ENCODE peak calls at places on chromosomes 3 and 15, in seven cellular contexts. X is glutamatergic neuron; M is iris pigment epithelial cell; Y is stimulated activated CD4-positive, alpha-beta T cell treated with anti-CD3 and anti-CD28 coated beads, Interleukin-1b, Interleukin-23, amount 100 ng/mL, for 4 hours; R is stimulated activated CD8-positive, alpha-beta memory T cell treated with anti-CD3 and anti-CD28 coated beads, Interleukin-7, amount 100 ng/mL, for 48 hours; H is EH; Z is cardiac muscle cell. T is an unnamed sample.

GRCh38 chr3:31224936-31225335 is 307.8 kb upstream of the STT3B start:
- DNase-seq in X (no peak), M (no peak), Y (no peak), R (no peak), H (no peak), Z (no peak), T (no peak)

GRCh38 chr3:77407454-77407853 is 367.6 kb downstream of the ROBO2 start:
- DNase-seq in X (no peak), M (no peak), Y (no peak), R (no peak), H (no peak), Z (no peak), T (no peak)

GRCh38 chr3:24229468-24230263 is 265.0 kb downstream of the THRB start:
- DNase-seq in X (no peak), M (no peak), Y (no peak), R (no peak), H (no peak), Z (no peak), T (no peak)

GRCh38 chr3:98650966-98651765 is 57.8 kb upstream of the CPOX start:
- DNase-seq in X (no peak), M (no peak), Y (no peak), R (no peak), H (no peak), Z (no peak), T (no peak)

GRCh38 chr15:71811036-71811736 is 832 bp downstream of the NR2E3 start:
- DNase-seq in X (no peak), M (no peak), Y (no peak), R (no peak), H (peak), Z (no peak), T (no peak)

GRCh38 chr3:186828340-186828739 is 14.2 kb upstream of the ADIPOQ start:
- DNase-seq in X (no peak), M (no peak), Y (no peak), R (no peak), H (no peak), Z (no peak), T (no peak)

GRCh38 chr15:71515375-71516186 is 294.8 kb upstream of the NR2E3 start:
- DNase-seq in X (no peak), M (no peak), Y (no peak), R (no peak), H (peak), Z (no peak), T (peak)

GRCh38 chr3:99869621-99870020 is 52.0 kb downstream of the CMSS1 start:
- DNase-seq in X (no peak), M (peak), Y (no peak), R (no peak), H (no peak), Z (no peak), T (no peak)

GRCh38 chr3:130429069-130430023 is 83.9 kb downstream of the COL6A5 start:
- DNase-seq in X (no peak), M (no peak), Y (no peak), R (no peak), H (no peak), Z (no peak), T (no peak)

GRCh38 chr15:75452968-75453702 is 1.6 kb upstream of the SIN3A start:
- DNase-seq in X (peak), M (peak), Y (peak), R (peak), H (peak), Z (peak), T (no peak)

GRCh38 chr3:20186600-20187004 is 596 bp upstream of the SGO1 start:
- DNase-seq in X (no peak), M (no peak), Y (no peak), R (no peak), H (no peak), Z (no peak), T (peak)

GRCh38 chr15:70765504-70766281 is 2.3 kb upstream of the UACA start:
- DNase-seq in X (no peak), M (peak), Y (no peak), R (no peak), H (peak), Z (no peak), T (no peak)

GRCh38 chr3:140147965-140148490 is 213.0 kb downstream of the CLSTN2 start:
- DNase-seq in X (no peak), M (no peak), Y (no peak), R (no peak), H (no peak), Z (no peak), T (no peak)

GRCh38 chr15:46644493-46645481 is 1010.0 kb downstream of the SQOR start:
- DNase-seq in X (no peak), M (no peak), Y (no peak), R (no peak), H (no peak), Z (no peak), T (no peak)

GRCh38 chr3:24624938-24625681 is 130.5 kb upstream of the THRB start:
- DNase-seq in X (no peak), M (no peak), Y (no peak), R (no peak), H (no peak), Z (no peak), T (no peak)

GRCh38 chr15:101047301-101047781 is 128.2 kb downstream of the LRRK1 start:
- DNase-seq in X (peak), M (no peak), Y (no peak), R (no peak), H (no peak), Z (no peak), T (no peak)

GRCh38 chr3:56122911-56123310 is 345.4 kb downstream of the ERC2 start:
- DNase-seq in X (no peak), M (no peak), Y (no peak), R (no peak), H (no peak), Z (no peak), T (no peak)

GRCh38 chr3:11529281-11529680 is 114.4 kb downstream of the VGLL4 start:
- DNase-seq in X (no peak), M (peak), Y (no peak), R (no peak), H (peak), Z (no peak), T (no peak)

GRCh38 chr3:132290833-132291232 is 26.4 kb upstream of the ACP3 start:
- DNase-seq in X (no peak), M (peak), Y (no peak), R (no peak), H (peak), Z (peak), T (no peak)

GRCh38 chr3:191500892-191501291 is 39.9 kb downstream of the PYDC2 start:
- DNase-seq in X (no peak), M (no peak), Y (no peak), R (no peak), H (no peak), Z (no peak), T (no peak)

GRCh38 chr3:127816783-127817182 is 5.5 kb downstream of the MGLL start:
- DNase-seq in X (no peak), M (no peak), Y (no peak), R (no peak), H (no peak), Z (no peak), T (no peak)

GRCh38 chr15:100434038-100434437 is 92.3 kb upstream of the ADAMTS17 start:
- DNase-seq in X (no peak), M (no peak), Y (no peak), R (no peak), H (no peak), Z (no peak), T (no peak)

GRCh38 chr3:26964836-26965235 is 342.3 kb downstream of the LRRC3B start:
- DNase-seq in X (no peak), M (no peak), Y (no peak), R (no peak), H (no peak), Z (no peak), T (no peak)

GRCh38 chr3:13515786-13516783 is 32.8 kb upstream of the FBLN2 start:
- DNase-seq in X (no peak), M (no peak), Y (no peak), R (no peak), H (no peak), Z (peak), T (no peak)

GRCh38 chr3:190671658-190672057 is 157.8 kb downstream of the IL1RAP start:
- DNase-seq in X (no peak), M (peak), Y (no peak), R (no peak), H (peak), Z (peak), T (no peak)

GRCh38 chr3:79162653-79163052 is 605.1 kb downstream of the ROBO1 start:
- DNase-seq in X (no peak), M (peak), Y (no peak), R (no peak), H (peak), Z (no peak), T (no peak)

GRCh38 chr15:32981536-32981935 is 213.0 kb downstream of the FMN1 start:
- DNase-seq in X (no peak), M (peak), Y (no peak), R (no peak), H (peak), Z (no peak), T (no peak)

GRCh38 chr3:150210461-150211110 is 197.5 kb upstream of the TSC22D2 start:
- DNase-seq in X (no peak), M (no peak), Y (no peak), R (no peak), H (peak), Z (no peak), T (no peak)